ENCODE peak calls at places on chromosomes 1 and 21, in five cellular contexts. One of them, this sample, is unnamed.

GRCh38 chr1:173205146-173206051 is 1.7 kb downstream of the TNFSF4 start:
- DNase-seq in PC-3: no peak
- DNase-seq in HCT116: no peak
- DNase-seq in SK-N-SH: no peak
- DNase-seq in OCI-LY7: no peak
- DNase-seq in this sample: peak; percentile 64

GRCh38 chr21:42466700-42467612 is 29.1 kb downstream of the RSPH1 start:
- DNase-seq in PC-3: peak; percentile 50
- DNase-seq in HCT116: peak; percentile 23
- DNase-seq in SK-N-SH: no peak
- DNase-seq in OCI-LY7: peak; percentile 58
- DNase-seq in this sample: peak; percentile 53

GRCh38 chr21:37338671-37339526 is 27.7 kb upstream of the DYRK1A start:
- DNase-seq in PC-3: peak; percentile 97
- DNase-seq in HCT116: peak; percentile 61
- DNase-seq in SK-N-SH: peak; percentile 54
- DNase-seq in OCI-LY7: no peak
- DNase-seq in this sample: peak; percentile 95

GRCh38 chr1:85623061-85623471 is 42.5 kb downstream of the CCN1 start:
- DNase-seq in PC-3: peak; percentile 92
- DNase-seq in HCT116: no peak
- DNase-seq in SK-N-SH: no peak
- DNase-seq in OCI-LY7: no peak
- DNase-seq in this sample: peak; percentile 89

GRCh38 chr1:54808443-54809207 is 7.5 kb upstream of the TTC22 start:
- DNase-seq in PC-3: no peak
- DNase-seq in HCT116: no peak
- DNase-seq in SK-N-SH: no peak
- DNase-seq in OCI-LY7: no peak
- DNase-seq in this sample: no peak

GRCh38 chr1:70385477-70385876 is 25.6 kb upstream of the CTH start:
- DNase-seq in PC-3: peak; percentile 34
- DNase-seq in HCT116: no peak
- DNase-seq in SK-N-SH: no peak
- DNase-seq in OCI-LY7: no peak
- DNase-seq in this sample: no peak

GRCh38 chr1:117654485-117655219 is 48.8 kb downstream of the TENT5C start:
- DNase-seq in PC-3: peak; percentile 37
- DNase-seq in HCT116: no peak
- DNase-seq in SK-N-SH: no peak
- DNase-seq in OCI-LY7: peak; percentile 95
- DNase-seq in this sample: no peak

GRCh38 chr1:44911042-44911441 is 68.0 kb upstream of the PTCH2 start:
- DNase-seq in PC-3: no peak
- DNase-seq in HCT116: no peak
- DNase-seq in SK-N-SH: no peak
- DNase-seq in OCI-LY7: no peak
- DNase-seq in this sample: no peak

GRCh38 chr1:156624814-156625435 is 5.7 kb downstream of the HAPLN2 start:
- DNase-seq in PC-3: no peak
- DNase-seq in HCT116: no peak
- DNase-seq in SK-N-SH: no peak
- DNase-seq in OCI-LY7: no peak
- DNase-seq in this sample: no peak

GRCh38 chr1:157111396-157112165 is 12.0 kb upstream of the ETV3L start:
- DNase-seq in PC-3: no peak
- DNase-seq in HCT116: no peak
- DNase-seq in SK-N-SH: no peak
- DNase-seq in OCI-LY7: no peak
- DNase-seq in this sample: no peak

GRCh38 chr1:54833146-54833545 is 32.0 kb upstream of the TTC22 start:
- DNase-seq in PC-3: no peak
- DNase-seq in HCT116: no peak
- DNase-seq in SK-N-SH: no peak
- DNase-seq in OCI-LY7: no peak
- DNase-seq in this sample: no peak

GRCh38 chr1:29240400-29240837 is 4.1 kb downstream of the PTPRU start:
- DNase-seq in PC-3: no peak
- DNase-seq in HCT116: no peak
- DNase-seq in SK-N-SH: peak; percentile 49
- DNase-seq in OCI-LY7: no peak
- DNase-seq in this sample: no peak

GRCh38 chr1:180912211-180912800 is 391 bp upstream of the KIAA1614 start:
- DNase-seq in PC-3: no peak
- DNase-seq in HCT116: no peak
- DNase-seq in SK-N-SH: no peak
- DNase-seq in OCI-LY7: no peak
- DNase-seq in this sample: peak; percentile 67
- H3K4me3 ChIP-seq in PC-3: no peak overlapping the region
- H3K4me3 ChIP-seq in HCT116: no peak overlapping the region
- H3K4me3 ChIP-seq in SK-N-SH: peak overlapping the region; percentile 51
- H3K4me3 ChIP-seq in OCI-LY7: no peak overlapping the region
- H3K4me3 ChIP-seq in this sample: peak overlapping the region; percentile 78

GRCh38 chr21:15992171-15992570 is 262.4 kb downstream of the USP25 start:
- DNase-seq in PC-3: peak; percentile 58
- DNase-seq in HCT116: no peak
- DNase-seq in SK-N-SH: no peak
- DNase-seq in OCI-LY7: no peak
- DNase-seq in this sample: peak; percentile 49
- TF ChIP-seq EZH2phosphoT487 in PC-3: no peak
- TF ChIP-seq EZH2phosphoT487 in HCT116: no peak
- TF ChIP-seq EZH2phosphoT487 in SK-N-SH: no peak
- TF ChIP-seq EZH2phosphoT487 in OCI-LY7: no peak
- TF ChIP-seq EZH2phosphoT487 in this sample: no peak

DNA sequence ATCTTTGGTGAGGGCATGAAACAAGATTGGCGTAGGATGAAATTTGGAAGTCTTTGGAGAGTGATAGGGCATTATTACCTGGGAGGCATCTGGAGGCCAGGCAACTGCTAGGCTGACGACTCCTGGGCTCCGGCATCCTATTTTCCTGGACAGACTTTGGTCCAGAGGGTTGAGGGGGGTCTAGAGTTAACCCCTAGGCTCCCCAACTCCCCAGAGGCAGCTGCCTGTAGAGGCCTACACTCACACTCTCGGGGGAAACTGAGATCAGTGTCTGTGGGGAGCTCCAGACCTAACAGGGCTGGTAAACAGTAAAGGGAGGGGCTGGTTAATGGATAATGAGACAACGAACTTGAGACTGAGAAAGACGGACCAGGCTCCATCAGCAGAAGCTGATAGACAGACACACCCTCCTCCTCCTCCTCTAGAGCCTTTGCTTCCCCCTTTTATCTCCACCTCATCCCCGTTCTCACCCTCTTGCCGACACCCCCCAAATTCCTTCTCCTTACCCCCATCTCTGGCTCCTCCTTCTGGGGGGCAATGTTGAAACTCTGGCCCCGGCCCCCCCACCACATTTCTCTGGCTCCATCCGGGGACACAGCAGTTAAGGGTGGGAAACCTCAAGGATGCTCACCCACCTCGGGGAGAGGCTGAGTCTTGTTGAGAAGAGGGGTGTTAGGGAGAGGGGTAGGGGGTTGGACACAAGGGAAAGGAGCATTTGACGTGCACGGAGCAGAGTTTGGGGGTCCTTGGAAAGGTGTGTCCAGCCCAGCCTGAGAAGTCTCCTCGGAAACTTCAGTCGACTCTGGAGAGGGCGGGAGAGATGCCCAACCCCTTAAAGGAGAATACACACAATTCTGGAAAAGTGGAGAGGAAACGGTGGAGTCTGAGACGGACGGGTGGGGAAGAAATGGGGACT is at the start of gene MTMR11:
- DNase-seq in PC-3: peak; percentile 69
- DNase-seq in HCT116: no peak
- DNase-seq in SK-N-SH: no peak
- DNase-seq in OCI-LY7: no peak
- DNase-seq in this sample: peak; percentile 69
- H3K4me3 ChIP-seq in PC-3: peak within 1 kb of the TSS; percentile 75
- H3K4me3 ChIP-seq in HCT116: peak within 1 kb of the TSS; percentile 66
- H3K4me3 ChIP-seq in SK-N-SH: peak within 1 kb of the TSS; percentile 51
- H3K4me3 ChIP-seq in OCI-LY7: no peak within 1 kb of the TSS
- H3K4me3 ChIP-seq in this sample: peak within 1 kb of the TSS; percentile 89

GRCh38 chr1:202110977-202111376 is 11.7 kb upstream of the GPR37L1 start:
- DNase-seq in PC-3: no peak
- DNase-seq in HCT116: no peak
- DNase-seq in SK-N-SH: no peak
- DNase-seq in OCI-LY7: no peak
- DNase-seq in this sample: no peak

GRCh38 chr1:202116287-202116686 is 6.4 kb upstream of the GPR37L1 start:
- DNase-seq in PC-3: no peak
- DNase-seq in HCT116: no peak
- DNase-seq in SK-N-SH: no peak
- DNase-seq in OCI-LY7: no peak
- DNase-seq in this sample: no peak

GRCh38 chr1:202113690-202114300 is 8.9 kb upstream of the GPR37L1 start:
- DNase-seq in PC-3: no peak
- DNase-seq in HCT116: no peak
- DNase-seq in SK-N-SH: no peak
- DNase-seq in OCI-LY7: peak; percentile 27
- DNase-seq in this sample: no peak

GRCh38 chr1:202117898-202118371 is 4.8 kb upstream of the GPR37L1 start:
- DNase-seq in PC-3: no peak
- DNase-seq in HCT116: no peak
- DNase-seq in SK-N-SH: no peak
- DNase-seq in OCI-LY7: no peak
- DNase-seq in this sample: no peak

GRCh38 chr1:202112864-202113689 is 9.6 kb upstream of the GPR37L1 start:
- DNase-seq in PC-3: no peak
- DNase-seq in HCT116: no peak
- DNase-seq in SK-N-SH: no peak
- DNase-seq in OCI-LY7: no peak
- DNase-seq in this sample: peak; percentile 60
- TF ChIP-seq EZH2phosphoT487 in PC-3: no peak
- TF ChIP-seq EZH2phosphoT487 in HCT116: no peak
- TF ChIP-seq EZH2phosphoT487 in SK-N-SH: no peak
- TF ChIP-seq EZH2phosphoT487 in OCI-LY7: no peak
- TF ChIP-seq EZH2phosphoT487 in this sample: no peak

GRCh38 chr1:203188686-203189232 is 2.3 kb upstream of the CHI3L1 start:
- DNase-seq in PC-3: no peak
- DNase-seq in HCT116: no peak
- DNase-seq in SK-N-SH: no peak
- DNase-seq in OCI-LY7: no peak
- DNase-seq in this sample: no peak

GRCh38 chr1:203186446-203187305 is at the start of gene CHI3L1:
- DNase-seq in PC-3: no peak
- DNase-seq in HCT116: no peak
- DNase-seq in SK-N-SH: no peak
- DNase-seq in OCI-LY7: no peak
- DNase-seq in this sample: no peak

GRCh38 chr1:203185585-203185984 is 919 bp downstream of the CHI3L1 start:
- DNase-seq in PC-3: no peak
- DNase-seq in HCT116: no peak
- DNase-seq in SK-N-SH: no peak
- DNase-seq in OCI-LY7: no peak
- DNase-seq in this sample: no peak

GRCh38 chr1:203186091-203186445 is 436 bp downstream of the CHI3L1 start:
- DNase-seq in PC-3: no peak
- DNase-seq in HCT116: no peak
- DNase-seq in SK-N-SH: no peak
- DNase-seq in OCI-LY7: no peak
- DNase-seq in this sample: no peak

GRCh38 chr1:203187306-203188264 is 1.1 kb upstream of the CHI3L1 start:
- DNase-seq in PC-3: no peak
- DNase-seq in HCT116: no peak
- DNase-seq in SK-N-SH: no peak
- DNase-seq in OCI-LY7: no peak
- DNase-seq in this sample: no peak
- H3K4me3 ChIP-seq in PC-3: no peak overlapping the region
- H3K4me3 ChIP-seq in HCT116: no peak overlapping the region
- H3K4me3 ChIP-seq in SK-N-SH: no peak overlapping the region
- H3K4me3 ChIP-seq in OCI-LY7: no peak overlapping the region
- H3K4me3 ChIP-seq in this sample: no peak overlapping the region

GRCh38 chr1:175914115-175914514 is 170.7 kb upstream of the TNR start:
- DNase-seq in PC-3: no peak
- DNase-seq in HCT116: no peak
- DNase-seq in SK-N-SH: no peak
- DNase-seq in OCI-LY7: no peak
- DNase-seq in this sample: no peak

GRCh38 chr1:175920401-175920800 is 177.0 kb upstream of the TNR start:
- DNase-seq in PC-3: no peak
- DNase-seq in HCT116: no peak
- DNase-seq in SK-N-SH: no peak
- DNase-seq in OCI-LY7: no peak
- DNase-seq in this sample: no peak

GRCh38 chr1:175919001-175919400 is 175.6 kb upstream of the TNR start:
- DNase-seq in PC-3: no peak
- DNase-seq in HCT116: no peak
- DNase-seq in SK-N-SH: no peak
- DNase-seq in OCI-LY7: no peak
- DNase-seq in this sample: no peak

GRCh38 chr1:175922254-175922881 is 179.0 kb upstream of the TNR start:
- DNase-seq in PC-3: no peak
- DNase-seq in HCT116: no peak
- DNase-seq in SK-N-SH: no peak
- DNase-seq in OCI-LY7: no peak
- DNase-seq in this sample: peak; percentile 40

GRCh38 chr1:175918364-175918801 is 175.0 kb upstream of the TNR start:
- DNase-seq in PC-3: no peak
- DNase-seq in HCT116: no peak
- DNase-seq in SK-N-SH: no peak
- DNase-seq in OCI-LY7: no peak
- DNase-seq in this sample: no peak
- TF ChIP-seq EZH2phosphoT487 in PC-3: no peak
- TF ChIP-seq EZH2phosphoT487 in HCT116: no peak
- TF ChIP-seq EZH2phosphoT487 in SK-N-SH: no peak
- TF ChIP-seq EZH2phosphoT487 in OCI-LY7: no peak
- TF ChIP-seq EZH2phosphoT487 in this sample: no peak

GRCh38 chr1:8529901-8530300 is 212.0 kb downstream of the SLC45A1 start:
- DNase-seq in PC-3: no peak
- DNase-seq in HCT116: no peak
- DNase-seq in SK-N-SH: no peak
- DNase-seq in OCI-LY7: no peak
- DNase-seq in this sample: no peak
- H3K4me3 ChIP-seq in PC-3: no peak overlapping the region
- H3K4me3 ChIP-seq in HCT116: no peak overlapping the region
- H3K4me3 ChIP-seq in SK-N-SH: no peak overlapping the region
- H3K4me3 ChIP-seq in OCI-LY7: peak overlapping the region; percentile 29
- H3K4me3 ChIP-seq in this sample: no peak overlapping the region

DNA sequence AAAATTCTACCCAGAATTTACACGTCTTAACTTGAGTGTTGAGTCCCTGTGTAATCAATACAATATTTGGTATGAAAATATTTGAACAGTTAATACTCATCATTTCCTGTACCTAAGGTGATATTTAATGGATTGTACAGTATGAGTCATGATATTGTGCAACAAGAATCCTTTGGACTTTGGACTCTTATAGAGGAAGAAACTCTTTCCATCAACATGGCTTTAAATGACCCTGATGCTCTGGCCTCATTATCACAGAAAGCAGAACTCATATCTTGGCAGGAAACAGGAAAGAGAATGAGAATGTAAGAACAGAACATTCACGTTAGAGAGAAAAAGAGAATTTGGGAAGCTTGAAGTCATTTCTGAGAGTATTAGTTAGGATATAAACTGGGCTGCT is 168.8 kb upstream of the B3GALT2 start:
- DNase-seq in PC-3: peak; percentile 88
- DNase-seq in HCT116: peak; percentile 64
- DNase-seq in SK-N-SH: no peak
- DNase-seq in OCI-LY7: no peak
- DNase-seq in this sample: peak; percentile 23
- TF ChIP-seq EZH2phosphoT487 in PC-3: no peak
- TF ChIP-seq EZH2phosphoT487 in HCT116: no peak
- TF ChIP-seq EZH2phosphoT487 in SK-N-SH: no peak
- TF ChIP-seq EZH2phosphoT487 in OCI-LY7: no peak
- TF ChIP-seq EZH2phosphoT487 in this sample: no peak